ENCODE peak calls at places on chromosomes 12 and 14, in four cellular contexts. L, I, S and R are unnamed samples.

GRCh38 chr12:59164991-59165718 is 244.9 kb upstream of the LRIG3 start:
- DNase-seq in I (peak), L (no peak), S (no peak), R (no peak)

GRCh38 chr12:111636209-111636928 is 37.3 kb upstream of the ATXN2 start:
- DNase-seq in I (no peak), L (peak), S (no peak), R (no peak)

GRCh38 chr12:8829128-8829524 is 6.7 kb downstream of the A2ML1 start:
- DNase-seq in L (no peak), S (no peak), I (no peak), R (no peak)

GRCh38 chr14:32561520-32561919 is 232.4 kb downstream of the AKAP6 start:
- DNase-seq in L (no peak), S (no peak), I (no peak), R (no peak)

GRCh38 chr12:116376354-116377193 is 99.1 kb upstream of the MED13L start:
- DNase-seq in S (no peak), I (no peak), L (no peak), R (no peak)

GRCh38 chr12:12510141-12510540 is 52.5 kb downstream of the DUSP16 start:
- DNase-seq in I (no peak), L (no peak), S (no peak), R (no peak)

GRCh38 chr14:91108941-91109611 is 4.8 kb upstream of the DGLUCY start:
- DNase-seq in L (no peak), S (peak), I (no peak), R (no peak)

GRCh38 chr12:46948936-46949555 is 123.2 kb upstream of the SLC38A4 start:
- DNase-seq in I (no peak), L (no peak), S (no peak), R (no peak)

GRCh38 chr12:1808798-1809480 is 11.4 kb upstream of the LRTM2 start:
- DNase-seq in I (no peak), S (no peak), L (no peak), R (no peak)

GRCh38 chr12:131860472-131861260 is 32.5 kb downstream of the MMP17 start:
- DNase-seq in L (no peak), I (peak), S (no peak), R (peak)

GRCh38 chr12:49110191-49111155 is at the start of gene LMBR1L:
- DNase-seq in I (peak), L (peak), S (peak), R (peak)

GRCh38 chr14:36988568-36988967 is 183.8 kb downstream of the SLC25A21 start:
- DNase-seq in I (no peak), L (no peak), S (no peak), R (no peak)

GRCh38 chr12:130765186-130765659 is 49.1 kb upstream of the RIMBP2 start:
- DNase-seq in S (no peak), I (no peak), L (no peak), R (no peak)

GRCh38 chr14:22118894-22119477 is 445.4 kb upstream of the OR4E1 start:
- DNase-seq in S (no peak), I (no peak), L (no peak), R (no peak)

GRCh38 chr12:114668151-114668891 is 15.7 kb downstream of the TBX3 start:
- DNase-seq in I (peak), S (no peak), L (peak), R (no peak)

GRCh38 chr12:104680506-104680905 is 223.8 kb downstream of the CHST11 start:
- DNase-seq in I (no peak), S (no peak), L (no peak), R (no peak)

GRCh38 chr14:53620325-53620716 is 336.3 kb downstream of the BMP4 start:
- DNase-seq in L (no peak), I (no peak), S (no peak), R (no peak)

GRCh38 chr14:69319911-69320310 is 60.0 kb downstream of the GALNT16 start:
- DNase-seq in L (no peak), I (no peak), S (no peak), R (no peak)

GRCh38 chr14:79404874-79405273 is 806.4 kb downstream of the DIO2 start:
- DNase-seq in S (no peak), L (no peak), I (no peak), R (no peak)

GRCh38 chr12:59723520-59723919 is 127.7 kb downstream of the SLC16A7 start:
- DNase-seq in L (no peak), I (no peak), S (no peak), R (no peak)

GRCh38 chr14:20435454-20436362 is at the start of gene KLHL33:
- DNase-seq in I (no peak), S (no peak), L (no peak), R (no peak)

GRCh38 chr12:51393676-51394545 is 2.7 kb upstream of the GALNT6 start:
- DNase-seq in S (peak), L (no peak), I (no peak), R (peak)

GRCh38 chr14:94051115-94051514 is 25.0 kb downstream of the OTUB2 start:
- DNase-seq in S (no peak), I (no peak), L (peak), R (no peak)